ENCODE peak calls at places on chromosomes 3 and 15, in seven cellular contexts. One of them, this sample, is unnamed.

GRCh38 chr3:130934442-130935089 is 40.7 kb downstream of the ATP2C1 start:
- DNase-seq in MM.1S: no peak
- DNase-seq in dorsolateral prefrontal cortex: no peak
- DNase-seq in left cardiac atrium: no peak
- DNase-seq in A673: no peak
- DNase-seq in NCI-H524: no peak
- DNase-seq in PC-3: no peak
- DNase-seq in this sample: no peak

GRCh38 chr3:10674593-10674992 is 141.4 kb upstream of the SLC6A11 start:
- DNase-seq in left cardiac atrium: no peak
- DNase-seq in MM.1S: no peak
- DNase-seq in dorsolateral prefrontal cortex: no peak
- DNase-seq in PC-3: no peak
- DNase-seq in NCI-H524: no peak
- DNase-seq in A673: no peak
- DNase-seq in this sample: no peak

GRCh38 chr3:105606052-105606451 is 239.3 kb downstream of the ALCAM start:
- DNase-seq in PC-3: peak; percentile 51
- DNase-seq in A673: no peak
- DNase-seq in dorsolateral prefrontal cortex: no peak
- DNase-seq in NCI-H524: no peak
- DNase-seq in left cardiac atrium: no peak
- DNase-seq in MM.1S: no peak
- DNase-seq in this sample: no peak

GRCh38 chr15:73227433-73228056 is 141.2 kb downstream of the HCN4 start:
- DNase-seq in left cardiac atrium: no peak
- DNase-seq in PC-3: no peak
- DNase-seq in NCI-H524: no peak
- DNase-seq in A673: no peak
- DNase-seq in MM.1S: no peak
- DNase-seq in dorsolateral prefrontal cortex: no peak
- DNase-seq in this sample: no peak

GRCh38 chr3:27342279-27342678 is 26.9 kb downstream of the NEK10 start:
- DNase-seq in left cardiac atrium: no peak
- DNase-seq in NCI-H524: no peak
- DNase-seq in MM.1S: no peak
- DNase-seq in PC-3: no peak
- DNase-seq in dorsolateral prefrontal cortex: no peak
- DNase-seq in A673: no peak
- DNase-seq in this sample: no peak

GRCh38 chr3:181700168-181701087 is 11.3 kb upstream of the SOX2 start:
- DNase-seq in PC-3: peak; percentile 76
- DNase-seq in dorsolateral prefrontal cortex: no peak
- DNase-seq in A673: peak; percentile 85
- DNase-seq in left cardiac atrium: peak; percentile 48
- DNase-seq in NCI-H524: peak; percentile 64
- DNase-seq in MM.1S: peak; percentile 90
- DNase-seq in this sample: peak; percentile 52

GRCh38 chr15:51093865-51094605 is 671 bp downstream of the TNFAIP8L3 start:
- DNase-seq in dorsolateral prefrontal cortex: no peak
- DNase-seq in PC-3: no peak
- DNase-seq in NCI-H524: no peak
- DNase-seq in A673: peak; percentile 18
- DNase-seq in left cardiac atrium: peak; percentile 55
- DNase-seq in MM.1S: no peak
- DNase-seq in this sample: no peak

GRCh38 chr3:14374444-14374883 is 27.9 kb upstream of the SLC6A6 start:
- DNase-seq in MM.1S: no peak
- DNase-seq in PC-3: no peak
- DNase-seq in NCI-H524: no peak
- DNase-seq in dorsolateral prefrontal cortex: no peak
- DNase-seq in left cardiac atrium: peak; percentile 45
- DNase-seq in A673: no peak
- DNase-seq in this sample: no peak

GRCh38 chr3:196246612-196247308 is 30.4 kb downstream of the SLC51A start:
- DNase-seq in left cardiac atrium: no peak
- DNase-seq in MM.1S: no peak
- DNase-seq in NCI-H524: no peak
- DNase-seq in dorsolateral prefrontal cortex: no peak
- DNase-seq in A673: no peak
- DNase-seq in PC-3: peak; percentile 87
- DNase-seq in this sample: no peak

GRCh38 chr15:58472821-58473581 is 41.2 kb downstream of the LIPC start:
- DNase-seq in NCI-H524: no peak
- DNase-seq in A673: peak; percentile 99
- DNase-seq in dorsolateral prefrontal cortex: no peak
- DNase-seq in left cardiac atrium: no peak
- DNase-seq in PC-3: peak; percentile 33
- DNase-seq in MM.1S: peak; percentile 25
- DNase-seq in this sample: no peak

GRCh38 chr3:188854395-188855149 is 317.2 kb upstream of the TPRG1 start:
- DNase-seq in NCI-H524: no peak
- DNase-seq in PC-3: no peak
- DNase-seq in MM.1S: no peak
- DNase-seq in A673: peak; percentile 61
- DNase-seq in dorsolateral prefrontal cortex: no peak
- DNase-seq in left cardiac atrium: no peak
- DNase-seq in this sample: peak; percentile 3

GRCh38 chr15:57376695-57377477 is 581 bp downstream of the CGNL1 start:
- DNase-seq in NCI-H524: no peak
- DNase-seq in dorsolateral prefrontal cortex: no peak
- DNase-seq in MM.1S: no peak
- DNase-seq in left cardiac atrium: peak; percentile 36
- DNase-seq in PC-3: no peak
- DNase-seq in A673: peak; percentile 53
- DNase-seq in this sample: no peak

GRCh38 chr15:96330064-96330449 is 443 bp upstream of the NR2F2 start:
- DNase-seq in NCI-H524: peak; percentile 58
- DNase-seq in left cardiac atrium: peak; percentile 84
- DNase-seq in PC-3: peak; percentile 81
- DNase-seq in MM.1S: peak; percentile 60
- DNase-seq in dorsolateral prefrontal cortex: no peak
- DNase-seq in A673: peak; percentile 94
- DNase-seq in this sample: no peak

GRCh38 chr3:172142074-172143059 is 103.0 kb downstream of the FNDC3B start:
- DNase-seq in left cardiac atrium: no peak
- DNase-seq in PC-3: peak; percentile 85
- DNase-seq in MM.1S: peak; percentile 41
- DNase-seq in NCI-H524: no peak
- DNase-seq in A673: peak; percentile 68
- DNase-seq in dorsolateral prefrontal cortex: no peak
- DNase-seq in this sample: no peak

GRCh38 chr3:72418149-72418686 is 430.0 kb downstream of the SHQ1 start:
- DNase-seq in dorsolateral prefrontal cortex: no peak
- DNase-seq in NCI-H524: no peak
- DNase-seq in left cardiac atrium: no peak
- DNase-seq in MM.1S: no peak
- DNase-seq in A673: no peak
- DNase-seq in PC-3: peak; percentile 32
- DNase-seq in this sample: no peak

GRCh38 chr3:196179380-196180308 is 31.6 kb downstream of the ZDHHC19 start:
- DNase-seq in dorsolateral prefrontal cortex: peak; percentile 40
- DNase-seq in A673: no peak
- DNase-seq in left cardiac atrium: no peak
- DNase-seq in PC-3: peak; percentile 73
- DNase-seq in MM.1S: no peak
- DNase-seq in NCI-H524: no peak
- DNase-seq in this sample: peak; percentile 82

GRCh38 chr3:131353016-131353877 is 28.3 kb upstream of the NUDT16 start:
- DNase-seq in PC-3: peak; percentile 34
- DNase-seq in A673: no peak
- DNase-seq in NCI-H524: no peak
- DNase-seq in left cardiac atrium: no peak
- DNase-seq in dorsolateral prefrontal cortex: no peak
- DNase-seq in MM.1S: peak; percentile 10
- DNase-seq in this sample: no peak

GRCh38 chr15:41161336-41161735 is 45.3 kb upstream of the INO80 start:
- DNase-seq in NCI-H524: no peak
- DNase-seq in dorsolateral prefrontal cortex: no peak
- DNase-seq in PC-3: peak; percentile 36
- DNase-seq in MM.1S: no peak
- DNase-seq in left cardiac atrium: no peak
- DNase-seq in A673: no peak
- DNase-seq in this sample: no peak

GRCh38 chr15:29800441-29801366 is 21.6 kb downstream of the TJP1 start:
- DNase-seq in dorsolateral prefrontal cortex: no peak
- DNase-seq in left cardiac atrium: no peak
- DNase-seq in NCI-H524: no peak
- DNase-seq in A673: peak; percentile 30
- DNase-seq in MM.1S: no peak
- DNase-seq in PC-3: no peak
- DNase-seq in this sample: no peak